ENCODE peak calls at places on chromosomes 5 and 9, in ten cellular contexts. K is PC-3, V is tibial artery, H is A549, D is psoas muscle, B is kidney, Y is mammary epithelial cell, Z is left ventricle myocardium inferior, U is mucosa of descending colon, E is breast epithelium. M is an unnamed sample. For H3K9me3 and H3K4me1, the result is how much of the 10 kb centered on the place peaks cover.

GRCh38 chr5:43661102-43661501 is 58.1 kb downstream of the NNT start:
- DNase-seq in D (no peak), V (no peak), E (no peak), K (peak), U (no peak), H (peak), B (no peak), Z (no peak), Y (peak), M (peak)

GRCh38 chr9:119689879-119690278 is 320.6 kb upstream of the BRINP1 start:
- DNase-seq in V (no peak), B (no peak), K (no peak), D (no peak), Y (peak), E (no peak), Z (no peak), U (no peak), H (no peak), M (peak)

GRCh38 chr5:55633574-55634203 is 78.4 kb downstream of the SLC38A9 start:
- DNase-seq in V (no peak), Y (peak), B (no peak), K (peak), U (no peak), H (peak), D (peak), E (peak), Z (peak), M (no peak)

GRCh38 chr5:134446938-134447337 is 35.3 kb upstream of the CDKN2AIPNL start:
- DNase-seq in V (no peak), U (no peak), Y (no peak), Z (no peak), E (no peak), B (no peak), H (no peak), K (no peak), D (no peak), M (peak)

GRCh38 chr9:6907772-6908381 is 150.1 kb downstream of the KDM4C start:
- DNase-seq in Z (no peak), H (peak), K (peak), V (no peak), U (no peak), D (no peak), Y (no peak), B (no peak), E (no peak), M (peak)

GRCh38 chr5:61915646-61916045 is 390.4 kb upstream of the KIF2A start:
- DNase-seq in D (no peak), E (no peak), U (no peak), Y (no peak), B (no peak), Z (no peak), K (no peak), H (no peak), V (no peak), M (no peak)

GRCh38 chr5:100826133-100826532 is 76.9 kb downstream of the ST8SIA4 start:
- DNase-seq in Z (no peak), K (no peak), D (no peak), H (no peak), B (no peak), Y (no peak), U (no peak), E (no peak), V (no peak), M (no peak)

GRCh38 chr9:21806644-21807043 is 4.2 kb downstream of the MTAP start:
- DNase-seq in D (no peak), H (no peak), E (no peak), U (no peak), Z (peak), V (no peak), B (no peak), K (no peak), Y (no peak), M (no peak)

GRCh38 chr5:378976-379742 is 57.6 kb downstream of the AHRR start:
- DNase-seq in E (peak), H (no peak), K (peak), V (no peak), U (peak), Z (no peak), D (no peak), Y (no peak), B (peak), M (no peak)

GRCh38 chr5:12392246-12392645 is 488.0 kb upstream of the CTNND2 start:
- DNase-seq in D (no peak), H (no peak), V (no peak), U (no peak), E (no peak), Y (no peak), B (no peak), Z (no peak), K (no peak), M (no peak)

GRCh38 chr9:27117489-27118135 is 8.6 kb downstream of the TEK start:
- DNase-seq in E (no peak), Z (peak), K (peak), U (peak), D (peak), B (peak), Y (peak), V (peak), H (peak), M (peak)

GRCh38 chr5:138934971-138935370 is 59.8 kb upstream of the LRRTM2 start:
- DNase-seq in H (no peak), Z (no peak), K (no peak), V (no peak), Y (no peak), D (peak), B (peak), U (no peak), E (peak), M (no peak)

GRCh38 chr5:32261198-32261597 is 51.5 kb downstream of the MTMR12 start:
- DNase-seq in Z (no peak), V (no peak), H (no peak), D (no peak), K (no peak), Y (no peak), B (no peak), E (no peak), U (no peak), M (no peak)

GRCh38 chr5:115170128-115170923 is 618 bp upstream of the TRIM36 start:
- DNase-seq in K (peak), B (peak), E (no peak), U (no peak), Z (no peak), Y (no peak), H (no peak), D (no peak), V (no peak), M (no peak)

GRCh38 chr5:1394881-1395860 is 50.1 kb downstream of the SLC6A3 start:
- DNase-seq in Y (no peak), U (peak), B (peak), V (no peak), D (peak), E (no peak), K (no peak), H (no peak), Z (peak), M (no peak)

GRCh38 chr5:40689442-40689841 is 9.7 kb downstream of the PTGER4 start:
- DNase-seq in U (no peak), E (no peak), K (peak), H (peak), B (no peak), Z (no peak), D (no peak), Y (peak), V (peak), M (peak)

GRCh38 chr9:6024035-6024554 is 8.7 kb upstream of the RANBP6 start:
- DNase-seq in Y (no peak), D (no peak), Z (no peak), K (peak), B (no peak), U (no peak), H (peak), V (no peak), E (no peak), M (peak)

GRCh38 chr9:87479801-87480201 is 17.9 kb upstream of the DAPK1 start:
- DNase-seq in H (no peak), V (peak), Y (peak), K (no peak), U (no peak), E (no peak), Z (no peak), B (no peak), D (no peak), M (peak)

GRCh38 chr9:101369286-101369685 is 15.5 kb downstream of the BAAT start:
- DNase-seq in Y (no peak), B (no peak), V (no peak), E (no peak), D (no peak), H (peak), U (no peak), Z (no peak), K (no peak), M (no peak)

GRCh38 chr5:176880393-176881020 is 18.6 kb downstream of the HK3 start:
- DNase-seq in D (no peak), E (no peak), H (no peak), K (no peak), B (peak), U (no peak), V (no peak), Z (no peak), Y (no peak), M (no peak)

GRCh38 chr9:131892890-131893289 is 153.0 kb upstream of the RAPGEF1 start:
- DNase-seq in D (no peak), K (no peak), B (no peak), V (no peak), Y (no peak), Z (no peak), E (no peak), U (no peak), H (no peak), M (no peak)

GRCh38 chr5:14435481-14435880 is 146.1 kb upstream of the OTULINL start:
- DNase-seq in E (no peak), U (no peak), Z (no peak), B (no peak), H (no peak), K (peak), V (no peak), D (no peak), Y (no peak), M (no peak)

GRCh38 chr9:5500441-5501235 is 9.7 kb upstream of the PDCD1LG2 start:
- DNase-seq in V (no peak), U (no peak), K (peak), H (no peak), B (no peak), Y (peak), E (no peak), D (no peak), Z (peak), M (no peak)

GRCh38 chr5:180253036-180253824 is 38.7 kb downstream of the MAPK9 start:
- DNase-seq in D (no peak), B (peak), U (no peak), E (no peak), K (no peak), Z (no peak), V (no peak), Y (peak), H (peak), M (no peak)
- H3K9me3 ChIP-seq in D (half or more), B (half or more), U (half or more), E (half or more), K (under half), Z (half or more), V (under half), Y (half or more), H (half or more), M (under half)

GRCh38 chr5:6180231-6180872 is 198.0 kb downstream of the MED10 start:
- DNase-seq in U (no peak), V (no peak), E (no peak), D (no peak), H (no peak), K (no peak), Z (no peak), Y (no peak), B (no peak), M (no peak)
- H3K4me1 ChIP-seq in U (under half), V (under half), E (under half), D (under half), H (under half), K (under half), Z (under half), Y (under half), B (under half), M (under half)

GRCh38 chr9:100057624-100058023 is 41.2 kb downstream of the ERP44 start:
- DNase-seq in B (no peak), Z (no peak), H (no peak), E (no peak), V (no peak), Y (no peak), D (no peak), U (no peak), K (no peak), M (no peak)
- H3K9me3 ChIP-seq in B (under half), Z (under half), H (under half), E (under half), V (under half), Y (under half), D (under half), U (under half), K (under half), M (under half)

GRCh38 chr5:154751854-154752253 is 3.3 kb upstream of the LARP1 start:
- DNase-seq in B (no peak), V (no peak), U (no peak), Y (no peak), D (no peak), Z (no peak), E (no peak), K (no peak), H (no peak), M (no peak)

GRCh38 chr5:154755361-154756202 is at the start of gene LARP1:
- DNase-seq in H (peak), Y (peak), B (no peak), K (no peak), Z (peak), U (no peak), D (peak), E (no peak), V (no peak), M (peak)

GRCh38 chr5:154754460-154755360 is 467 bp upstream of the LARP1 start:
- DNase-seq in H (peak), Y (peak), K (peak), U (peak), E (peak), V (peak), D (peak), B (peak), Z (peak), M (peak)

GRCh38 chr5:154756203-154756870 is 1.2 kb downstream of the LARP1 start:
- DNase-seq in V (peak), H (peak), Y (peak), K (no peak), E (no peak), B (peak), D (peak), U (peak), Z (peak), M (peak)

GRCh38 chr5:154753792-154754191 is 1.4 kb upstream of the LARP1 start:
- DNase-seq in V (peak), U (no peak), Z (peak), B (peak), Y (no peak), H (peak), E (peak), K (no peak), D (peak), M (peak)
- H3K4me1 ChIP-seq in V (under half), U (under half), Z (half or more), B (under half), Y (under half), H (under half), E (under half), K (under half), D (under half), M (under half)

M was measured in hepatocyte.